ENCODE peak calls at places on chromosome 16, in four cellular contexts. K, T, G and Y are unnamed samples. For H3K4me1, the result is how much of the 10 kb centered on the place peaks cover.

GRCh38 chr16:87724490-87725291 is 41.1 kb downstream of the KLHDC4 start:
- DNase-seq in T (no peak), G (no peak), K (no peak), Y (no peak)

GRCh38 chr16:27273330-27273669 is 4.7 kb upstream of the NSMCE1 start:
- DNase-seq in K (no peak), T (no peak), G (no peak), Y (no peak)

GRCh38 chr16:1870365-1871082 is 1.4 kb downstream of the MEIOB start:
- DNase-seq in G (no peak), T (peak), K (no peak), Y (no peak)

GRCh38 chr16:10318798-10319500 is 66.9 kb upstream of the ATF7IP2 start:
- DNase-seq in T (no peak), K (no peak), G (no peak), Y (no peak)

GRCh38 chr16:81076566-81077076 is 417 bp downstream of the C16orf46 start:
- DNase-seq in K (peak), G (peak), T (peak), Y (peak)

GRCh38 chr16:28131210-28131609 is 67.7 kb upstream of the GSG1L start:
- DNase-seq in G (no peak), K (no peak), T (no peak), Y (no peak)

GRCh38 chr16:30895592-30896202 is 717 bp upstream of the CTF1 start:
- DNase-seq in T (no peak), K (no peak), G (no peak), Y (no peak)

GRCh38 chr16:89292443-89293078 is 75.1 kb downstream of the ZNF778 start:
- DNase-seq in G (no peak), T (no peak), K (no peak), Y (no peak)

GRCh38 chr16:29729116-29729521 is 16.7 kb downstream of the C16orf54 start:
- DNase-seq in K (no peak), T (peak), G (no peak), Y (no peak)

GRCh38 chr16:50303605-50304466 is 37.5 kb downstream of the ADCY7 start:
- DNase-seq in G (no peak), T (peak), K (no peak), Y (no peak)

GRCh38 chr16:55663770-55664677 is 8.2 kb downstream of the SLC6A2 start:
- DNase-seq in G (no peak), T (no peak), K (no peak), Y (no peak)

GRCh38 chr16:64470916-64471315 is 650.9 kb downstream of the CDH11 start:
- DNase-seq in K (no peak), G (no peak), T (no peak), Y (no peak)

GRCh38 chr16:2022723-2023097 is 3.1 kb downstream of the NPW start:
- DNase-seq in T (peak), K (no peak), G (peak), Y (no peak)

GRCh38 chr16:50960517-50961202 is 190.4 kb downstream of the SALL1 start:
- DNase-seq in K (no peak), G (no peak), T (no peak), Y (no peak)

GRCh38 chr16:88688013-88688778 is 1.9 kb upstream of the SNAI3 start:
- DNase-seq in K (no peak), T (no peak), G (no peak), Y (no peak)

GRCh38 chr16:71412270-71413160 is 29.3 kb downstream of the TLE7 start:
- DNase-seq in T (peak), K (no peak), G (peak), Y (no peak)

GRCh38 chr16:47258874-47259461 is 115.2 kb upstream of the NETO2 start:
- DNase-seq in K (no peak), G (peak), T (peak), Y (no peak)

GRCh38 chr16:76653390-76654026 is 376.3 kb downstream of the CNTNAP4 start:
- DNase-seq in T (peak), G (peak), K (no peak), Y (no peak)

GRCh38 chr16:3858809-3859208 is 21.7 kb downstream of the CREBBP start:
- DNase-seq in K (no peak), G (no peak), T (no peak), Y (no peak)
- H3K4me1 ChIP-seq in K (under half), G (under half), T (under half), Y (under half)

GRCh38 chr16:11328172-11329079 is 16.8 kb upstream of the RMI2 start:
- DNase-seq in T (peak), G (peak), K (no peak), Y (peak)
- H3K27ac ChIP-seq in T (peak), G (peak), K (no peak), Y (no peak)

GRCh38 chr16:75494184-75494583 is 1.1 kb downstream of the CHST6 start:
- DNase-seq in G (no peak), T (no peak), K (no peak), Y (no peak)
- H3K4me3 ChIP-seq in G (no peak), T (no peak), K (peak), Y (peak)

DNA sequence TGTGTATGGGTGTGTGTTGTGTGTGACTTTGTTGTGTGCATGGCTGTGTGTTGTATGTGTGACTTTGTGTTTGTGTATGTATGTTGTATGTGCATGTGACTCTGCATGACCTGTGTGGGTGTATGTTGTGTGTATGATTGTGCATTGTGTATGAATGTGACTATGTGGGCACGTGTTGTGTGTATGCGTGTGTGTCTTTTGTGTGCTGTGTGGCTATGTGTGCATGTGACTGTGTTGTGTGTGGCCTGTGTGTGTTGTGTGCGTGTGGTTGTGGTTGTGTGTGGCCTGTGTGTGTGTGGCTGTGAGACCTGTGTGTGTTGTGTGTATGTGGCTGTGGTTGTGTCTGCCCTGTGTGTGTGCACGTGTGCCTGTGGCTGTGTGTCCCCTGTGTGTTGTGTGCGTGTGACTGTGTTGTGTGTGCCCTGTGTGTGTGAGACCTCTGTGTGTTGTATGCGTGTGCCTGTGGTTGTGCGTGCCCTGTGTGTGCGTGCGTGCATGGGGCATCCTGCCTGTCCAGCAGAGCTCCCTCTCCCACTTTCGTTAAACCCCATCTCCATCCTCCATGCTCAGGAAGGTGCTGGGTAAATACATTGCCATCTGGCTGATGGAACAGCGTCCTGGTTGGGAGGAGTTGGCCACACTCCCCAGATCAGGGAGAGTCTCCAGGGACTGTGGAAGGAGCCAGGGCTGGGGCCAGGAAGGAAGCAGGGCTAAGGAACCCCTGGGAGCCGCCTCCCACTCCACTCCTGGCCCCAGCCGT is 90.1 kb upstream of the GSE1 start:
- DNase-seq in G (no peak), T (peak), K (no peak), Y (no peak)
- H3K4me1 ChIP-seq in G (under half), T (under half), K (under half), Y (under half)

GRCh38 chr16:65938083-65938482 is 428.4 kb upstream of the CDH5 start:
- DNase-seq in G (no peak), T (no peak), K (no peak), Y (no peak)

GRCh38 chr16:65934443-65934842 is 432.0 kb upstream of the CDH5 start:
- DNase-seq in G (no peak), T (no peak), K (no peak), Y (no peak)

GRCh38 chr16:65937455-65937854 is 429.0 kb upstream of the CDH5 start:
- DNase-seq in T (no peak), G (no peak), K (no peak), Y (no peak)

GRCh38 chr16:65936096-65936495 is 430.4 kb upstream of the CDH5 start:
- DNase-seq in G (no peak), K (no peak), T (peak), Y (no peak)

DNA sequence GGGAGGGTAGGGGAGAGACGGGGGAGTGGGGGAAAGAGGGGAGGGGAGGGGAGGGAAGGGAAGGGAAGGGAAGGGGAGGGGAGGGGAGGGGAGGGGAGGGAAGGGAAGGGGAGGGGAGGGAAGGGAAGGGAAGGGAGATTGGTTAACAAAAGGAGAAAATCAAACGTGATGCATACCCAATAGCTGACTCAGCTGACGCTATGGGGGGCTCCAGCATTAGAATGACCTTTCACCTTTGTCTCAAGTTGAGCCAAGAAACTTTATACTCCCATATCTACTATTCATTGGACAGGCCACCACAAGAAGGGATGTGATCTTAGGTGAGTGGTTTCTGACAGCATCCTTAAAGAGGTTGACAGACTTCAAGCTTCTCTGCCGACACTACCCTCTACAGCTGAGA is 432.8 kb upstream of the CDH5 start:
- DNase-seq in K (no peak), G (no peak), T (no peak), Y (no peak)
- H3K27ac ChIP-seq in K (no peak), G (no peak), T (no peak), Y (no peak)

GRCh38 chr16:83136924-83137323 is 510.2 kb downstream of the CDH13 start:
- DNase-seq in K (no peak), G (peak), T (no peak), Y (no peak)

GRCh38 chr16:83138976-83139690 is 512.4 kb downstream of the CDH13 start:
- DNase-seq in G (no peak), T (peak), K (no peak), Y (no peak)

GRCh38 chr16:83138512-83138911 is 511.7 kb downstream of the CDH13 start:
- DNase-seq in K (no peak), T (no peak), G (no peak), Y (no peak)

GRCh38 chr16:83137326-83137770 is 510.6 kb downstream of the CDH13 start:
- DNase-seq in K (no peak), G (peak), T (peak), Y (no peak)

DNA sequence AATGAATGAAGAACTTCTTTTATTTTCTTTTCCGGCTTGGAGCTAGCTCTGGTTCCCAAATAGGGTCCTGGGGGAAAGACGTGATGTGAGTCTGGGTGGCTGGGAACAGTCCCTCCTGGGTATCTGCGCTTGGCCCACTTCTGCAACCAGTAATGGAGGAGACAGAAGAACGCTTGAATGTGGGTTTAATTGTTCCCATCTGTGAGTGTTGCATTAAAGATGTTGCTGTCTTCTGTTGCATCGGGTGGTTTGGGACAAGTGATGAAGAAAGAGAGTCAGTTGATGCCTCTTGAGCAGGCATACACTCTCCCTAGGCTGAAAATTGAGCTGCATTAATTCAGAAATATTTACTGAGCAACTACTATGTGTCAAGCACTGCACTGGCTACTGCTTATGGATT is 511.1 kb downstream of the CDH13 start:
- DNase-seq in K (no peak), G (peak), T (no peak), Y (no peak)
- H3K4me3 ChIP-seq in K (no peak), G (peak), T (no peak), Y (peak)

DNA sequence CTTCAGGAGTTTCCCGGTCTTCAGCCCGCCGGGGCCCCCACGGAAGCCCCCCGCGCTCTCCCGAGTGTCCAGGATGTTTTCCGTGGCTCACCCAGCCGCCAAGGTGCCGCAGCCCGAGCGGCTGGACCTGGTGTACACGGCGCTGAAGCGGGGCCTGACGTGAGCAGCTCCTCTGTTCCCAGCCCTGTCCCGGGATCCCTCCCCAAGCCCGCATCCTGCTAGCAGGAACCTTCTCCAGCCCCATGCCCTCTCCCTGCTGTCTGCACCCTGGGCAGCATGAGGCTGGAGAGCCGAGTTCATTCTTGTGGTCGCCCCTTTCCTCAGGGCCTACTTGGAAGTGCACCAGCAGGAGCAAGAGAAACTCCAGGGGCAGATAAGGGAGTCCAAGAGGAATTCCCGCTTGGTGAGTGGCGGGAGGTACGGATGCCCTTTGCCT is 10.1 kb downstream of the RIPOR1 start:
- DNase-seq in T (peak), G (no peak), K (no peak), Y (no peak)
- H3K4me1 ChIP-seq in T (under half), G (under half), K (under half), Y (under half)

GRCh38 chr16:57039148-57039812 is 49.9 kb downstream of the NLRC5 start:
- DNase-seq in G (peak), T (peak), K (no peak), Y (no peak)

GRCh38 chr16:57041182-57042156 is 50.9 kb upstream of the CPNE2 start:
- DNase-seq in G (no peak), T (no peak), K (no peak), Y (no peak)

GRCh38 chr16:57044931-57045693 is 47.3 kb upstream of the CPNE2 start:
- DNase-seq in T (peak), K (no peak), G (no peak), Y (no peak)

GRCh38 chr16:57043248-57043647 is 49.1 kb upstream of the CPNE2 start:
- DNase-seq in K (no peak), T (no peak), G (no peak), Y (no peak)

GRCh38 chr16:57042157-57043111 is 49.9 kb upstream of the CPNE2 start:
- DNase-seq in K (no peak), T (peak), G (no peak), Y (no peak)
- H3K27ac ChIP-seq in K (no peak), T (no peak), G (no peak), Y (peak)

DNA sequence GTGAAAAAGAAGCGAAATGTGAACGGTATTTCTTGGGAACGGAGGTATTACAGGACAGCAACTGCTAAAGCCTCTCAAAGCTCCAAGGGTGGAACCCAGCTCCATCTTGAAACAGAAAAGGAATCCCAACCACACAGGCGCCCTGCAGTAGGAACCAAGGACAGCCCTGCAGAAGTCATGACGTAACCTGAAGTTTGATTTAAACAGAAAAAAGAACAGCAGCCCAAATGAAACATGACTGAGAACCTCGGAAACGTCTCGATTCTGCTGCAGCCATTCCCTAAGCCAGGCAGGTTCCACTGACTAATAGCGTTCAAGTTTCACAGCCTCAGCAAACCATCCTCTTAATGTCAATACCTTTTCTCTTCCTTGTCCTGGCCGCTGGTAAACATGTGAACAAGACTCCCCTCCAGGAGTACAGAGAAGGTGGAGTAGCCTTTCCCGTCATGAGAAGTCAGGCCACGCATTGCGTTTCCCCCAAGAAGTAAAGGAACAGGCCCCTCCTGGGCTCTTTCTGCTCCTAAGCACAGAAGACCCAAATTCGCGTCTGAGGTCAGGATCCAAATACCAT is 20.1 kb downstream of the SIAH1 start:
- DNase-seq in G (no peak), K (no peak), T (no peak), Y (no peak)
- H3K4me3 ChIP-seq in G (no peak), K (peak), T (peak), Y (peak)

GRCh38 chr16:85392756-85393673 is 220.1 kb upstream of the GSE1 start:
- DNase-seq in K (no peak), T (no peak), G (peak), Y (no peak)
- H3K4me1 ChIP-seq in K (under half), T (under half), G (under half), Y (half or more)